ENCODE peak calls at places on chromosomes 7 and 10, in seven cellular contexts. N, Z, S, P, E, W and K are unnamed samples.
A peak's percentile ranks its signal among the peaks of the same experiment; 100 is the strongest.

GRCh38 chr7:6026917-6027316 is 4.3 kb upstream of the ANKRD61 start:
- DNase-seq in W (peak; percentile 73), S (peak; percentile 49), P (no peak), E (no peak), N (no peak), Z (no peak), K (no peak)

GRCh38 chr7:25376207-25376606 is 147.9 kb upstream of the NPVF start:
- DNase-seq in E (no peak), W (no peak), S (no peak), N (no peak), P (no peak), Z (no peak), K (no peak)

GRCh38 chr7:55556492-55556891 is 15.8 kb downstream of the VOPP1 start:
- DNase-seq in W (no peak), S (no peak), Z (no peak), E (no peak), N (no peak), P (no peak), K (no peak)

GRCh38 chr10:96910488-96911395 is 78.6 kb downstream of the LCOR start:
- DNase-seq in N (peak; percentile 24), S (peak; percentile 27), E (no peak), P (no peak), W (no peak), Z (no peak), K (peak; percentile 28)

GRCh38 chr7:4238861-4239260 is 443.2 kb upstream of the FOXK1 start:
- DNase-seq in Z (no peak), W (no peak), S (no peak), P (no peak), N (no peak), E (no peak), K (no peak)

GRCh38 chr7:116477646-116478045 is 21.9 kb upstream of the CAV2 start:
- DNase-seq in N (no peak), S (no peak), P (no peak), W (no peak), Z (no peak), E (no peak), K (no peak)

GRCh38 chr7:156173748-156174353 is 361.6 kb upstream of the SHH start:
- DNase-seq in P (no peak), N (no peak), Z (no peak), E (no peak), W (no peak), S (no peak), K (no peak)

GRCh38 chr7:107208046-107208458 is 39.2 kb downstream of the HBP1 start:
- DNase-seq in S (no peak), E (no peak), N (no peak), W (no peak), Z (no peak), P (no peak), K (no peak)

GRCh38 chr10:50322075-50322474 is 70.8 kb upstream of the ASAH2 start:
- DNase-seq in S (no peak), N (no peak), P (no peak), W (no peak), E (no peak), Z (no peak), K (no peak)

GRCh38 chr10:7311256-7312178 is 99.3 kb downstream of the SFMBT2 start:
- DNase-seq in S (no peak), Z (no peak), E (no peak), N (no peak), P (no peak), W (no peak), K (peak; percentile 72)

GRCh38 chr10:7312179-7312857 is 98.5 kb downstream of the SFMBT2 start:
- DNase-seq in P (no peak), W (no peak), S (no peak), E (no peak), Z (no peak), N (no peak), K (no peak)

GRCh38 chr10:7315906-7316305 is 94.9 kb downstream of the SFMBT2 start:
- DNase-seq in S (no peak), W (no peak), Z (no peak), E (no peak), N (no peak), P (no peak), K (no peak)

GRCh38 chr10:7316839-7317238 is 94.0 kb downstream of the SFMBT2 start:
- DNase-seq in P (no peak), N (no peak), Z (no peak), S (no peak), W (no peak), E (no peak), K (no peak)

GRCh38 chr10:7314068-7314646 is 96.7 kb downstream of the SFMBT2 start:
- DNase-seq in S (peak; percentile 5), Z (no peak), P (no peak), W (no peak), N (no peak), E (no peak), K (no peak)
- TF ChIP-seq POLR2AphosphoS5 in S (no peak), Z (no peak), P (no peak), W (no peak), N (no peak), E (no peak), K (no peak)

GRCh38 chr7:17339139-17339538 is 40.7 kb downstream of the AHR start:
- DNase-seq in S (no peak), Z (no peak), E (no peak), N (no peak), W (no peak), P (no peak), K (no peak)

GRCh38 chr7:17340655-17341054 is 42.2 kb downstream of the AHR start:
- DNase-seq in E (no peak), W (no peak), N (no peak), P (no peak), Z (no peak), S (no peak), K (no peak)

GRCh38 chr7:17347426-17347825 is 49.0 kb downstream of the AHR start:
- DNase-seq in Z (no peak), P (no peak), E (no peak), S (no peak), W (no peak), N (no peak), K (no peak)

GRCh38 chr7:17339952-17340351 is 41.5 kb downstream of the AHR start:
- DNase-seq in Z (no peak), N (no peak), E (no peak), P (no peak), W (no peak), S (no peak), K (no peak)

GRCh38 chr7:17342726-17343125 is 44.3 kb downstream of the AHR start:
- DNase-seq in Z (no peak), N (no peak), E (no peak), S (no peak), P (no peak), W (no peak), K (no peak)
- TF ChIP-seq POLR2AphosphoS5 in Z (no peak), N (no peak), E (no peak), S (no peak), P (no peak), W (no peak), K (no peak)

GRCh38 chr7:1458676-1459511 is at the start of gene MICALL2:
- DNase-seq in Z (peak; percentile 87), E (peak; percentile 83), W (peak; percentile 92), S (peak; percentile 22), P (peak; percentile 79), N (peak; percentile 54), K (no peak)
- TF ChIP-seq POLR2AphosphoS5 in Z (peak; percentile 76), E (peak; percentile 95), W (peak; percentile 93), S (no peak), P (peak; percentile 63), N (peak; percentile 95), K (peak; percentile 99)

GRCh38 chr7:200290-200689 is 7.9 kb downstream of the FAM20C start:
- DNase-seq in N (no peak), E (no peak), P (no peak), S (no peak), W (no peak), Z (no peak), K (no peak)
- TF ChIP-seq POLR2AphosphoS5 in N (no peak), E (no peak), P (no peak), S (no peak), W (no peak), Z (no peak), K (no peak)

DNA sequence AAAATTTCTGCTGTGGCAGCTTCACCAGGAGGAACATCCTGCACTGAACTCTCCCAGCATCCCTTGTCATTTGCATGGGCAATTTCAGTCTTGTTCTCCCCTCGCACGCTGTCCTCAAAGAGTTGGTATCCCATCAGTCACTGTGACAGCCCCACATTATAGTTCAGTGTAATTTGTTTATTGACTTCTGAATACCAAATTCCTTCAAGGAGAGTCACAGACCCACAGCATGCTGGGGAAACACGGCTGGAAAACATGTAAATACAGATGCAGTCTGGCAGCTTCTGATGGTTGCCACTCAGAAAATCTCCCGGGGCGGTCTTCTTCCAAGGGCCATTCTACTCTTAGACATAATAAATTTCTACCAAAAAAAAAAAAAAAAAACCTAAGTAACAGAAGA is 151.0 kb upstream of the NEBL start:
- DNase-seq in E (no peak), S (no peak), Z (no peak), W (no peak), P (no peak), N (no peak), K (no peak)
- TF ChIP-seq POLR2AphosphoS5 in E (no peak), S (no peak), Z (no peak), W (no peak), P (no peak), N (no peak), K (no peak)

GRCh38 chr10:63489838-63490237 is 24.1 kb upstream of the JMJD1C start:
- DNase-seq in W (no peak), N (no peak), Z (no peak), S (no peak), P (no peak), E (no peak), K (no peak)

GRCh38 chr10:63487990-63488389 is 22.2 kb upstream of the JMJD1C start:
- DNase-seq in P (no peak), N (no peak), Z (no peak), W (no peak), E (no peak), S (no peak), K (no peak)

GRCh38 chr10:63494951-63495350 is 26.2 kb upstream of the REEP3 start:
- DNase-seq in S (no peak), Z (no peak), N (no peak), P (no peak), E (no peak), W (no peak), K (no peak)

GRCh38 chr10:63492788-63493403 is 27.1 kb upstream of the JMJD1C start:
- DNase-seq in Z (no peak), W (no peak), S (no peak), N (no peak), E (no peak), P (no peak), K (no peak)

GRCh38 chr10:63491558-63492316 is 26.0 kb upstream of the JMJD1C start:
- DNase-seq in W (no peak), N (no peak), S (peak; percentile 10), Z (no peak), E (no peak), P (no peak), K (no peak)
- TF ChIP-seq POLR2AphosphoS5 in W (no peak), N (no peak), S (no peak), Z (peak; percentile 16), E (no peak), P (no peak), K (no peak)